ENCODE peak calls at places on chromosomes 7 and 10, in seven cellular contexts. R is activated T-cell treated with anti-CD3 and anti-CD28 coated beads, Interleukin-2, amount 50 U/mL, for 24 hours; N is Right ventricle myocardium superior; K is activated CD4-positive, CD25-positive, alpha-beta regulatory T cell; A is activated CD4-positive, alpha-beta T cell treated with anti-CD3 and anti-CD28 coated beads, Interleukin-2, amount 50 U/mL, for 1 hour; Q is stimulated activated CD8-positive, alpha-beta memory T cell treated with anti-CD3 and anti-CD28 coated beads, Interleukin-4, amount 100 ng/mL, for 4 hours; I is posterior cingulate gyrus. V is an unnamed sample.

GRCh38 chr7:8064828-8065227 is 96.2 kb downstream of the GLCCI1 start:
- DNase-seq in Q (no peak), R (no peak), K (no peak), A (no peak), N (no peak), I (no peak), V (no peak)

GRCh38 chr7:157432957-157433576 is 96.3 kb downstream of the DNAJB6 start:
- DNase-seq in N (peak), R (peak), A (peak), Q (no peak), K (peak), I (peak), V (peak)

GRCh38 chr7:99126921-99127553 is 16.9 kb downstream of the SMURF1 start:
- DNase-seq in K (no peak), A (no peak), N (no peak), R (no peak), I (no peak), Q (no peak), V (no peak)

GRCh38 chr7:26078437-26079362 is 73.3 kb upstream of the NFE2L3 start:
- DNase-seq in R (peak), K (peak), Q (peak), A (peak), N (peak), I (peak), V (peak)

GRCh38 chr7:82122290-82122689 is 321.3 kb downstream of the CACNA2D1 start:
- DNase-seq in I (no peak), Q (no peak), N (no peak), R (no peak), K (no peak), A (no peak), V (no peak)

GRCh38 chr10:114623661-114624294 is 34.3 kb downstream of the ABLIM1 start:
- DNase-seq in R (no peak), A (no peak), I (no peak), K (no peak), N (no peak), Q (no peak), V (no peak)

GRCh38 chr7:27157717-27158431 is 1.4 kb upstream of the HOXA7 start:
- DNase-seq in I (peak), R (peak), N (no peak), Q (no peak), K (no peak), A (no peak), V (peak)

GRCh38 chr7:70156052-70156451 is 557.8 kb downstream of the AUTS2 start:
- DNase-seq in Q (no peak), R (no peak), N (no peak), A (no peak), I (no peak), K (no peak), V (no peak)

GRCh38 chr7:42070068-42070467 is 166.9 kb downstream of the GLI3 start:
- DNase-seq in K (no peak), Q (no peak), N (no peak), R (no peak), I (no peak), A (no peak), V (no peak)

GRCh38 chr7:130421685-130422084 is 19.1 kb downstream of the CEP41 start:
- DNase-seq in I (no peak), R (no peak), N (no peak), K (no peak), Q (no peak), A (no peak), V (no peak)

GRCh38 chr10:132595850-132596249 is 58.3 kb downstream of the INPP5A start:
- DNase-seq in A (no peak), R (no peak), N (no peak), K (no peak), I (no peak), Q (no peak), V (peak)

GRCh38 chr10:133528845-133529575 is 1.8 kb downstream of the CYP2E1 start:
- DNase-seq in Q (no peak), A (no peak), K (no peak), R (peak), N (no peak), I (peak), V (no peak)

GRCh38 chr7:117716707-117717294 is 156.4 kb downstream of the CTTNBP2 start:
- DNase-seq in K (no peak), R (no peak), Q (no peak), N (no peak), A (no peak), I (no peak), V (no peak)

GRCh38 chr7:8014399-8014798 is 45.8 kb downstream of the GLCCI1 start:
- DNase-seq in I (no peak), R (no peak), A (no peak), N (no peak), Q (no peak), K (no peak), V (no peak)

GRCh38 chr10:131724891-131725735 is 175.7 kb upstream of the PPP2R2D start:
- DNase-seq in Q (no peak), K (no peak), N (no peak), R (no peak), A (no peak), I (no peak), V (peak)

GRCh38 chr7:153190452-153190851 is 430.9 kb downstream of the ACTR3B start:
- DNase-seq in N (no peak), A (no peak), Q (no peak), I (no peak), K (no peak), R (no peak), V (no peak)

GRCh38 chr10:59817806-59818205 is 64.6 kb upstream of the MRLN start:
- DNase-seq in K (no peak), I (peak), N (peak), R (no peak), A (no peak), Q (no peak), V (no peak)

GRCh38 chr7:45089314-45089891 is 634 bp upstream of the NACAD start:
- DNase-seq in A (peak), R (peak), Q (peak), I (peak), N (peak), K (peak), V (no peak)

V was measured in left lung.